ENCODE peak calls at places on chromosomes 2 and 18, in four cellular contexts. N, T, B and Z are unnamed samples.

GRCh38 chr2:182506606-182507005 is 79.8 kb upstream of the PDE1A start:
- DNase-seq in N (no peak), T (no peak), B (no peak), Z (no peak)

GRCh38 chr2:219126555-219126954 is 34.1 kb downstream of the NHEJ1 start:
- DNase-seq in N (no peak), T (no peak), B (no peak), Z (no peak)

GRCh38 chr2:70707706-70708105 is 60.3 kb downstream of the ADD2 start:
- DNase-seq in N (no peak), T (no peak), B (no peak), Z (no peak)

GRCh38 chr2:8306530-8307351 is 375.1 kb upstream of the ID2 start:
- DNase-seq in N (no peak), T (peak; percentile 40), B (no peak), Z (no peak)

GRCh38 chr2:98444436-98445166 is at the start of gene INPP4A:
- DNase-seq in N (peak; percentile 92), T (peak; percentile 94), B (peak; percentile 20), Z (peak; percentile 58)

GRCh38 chr2:72085513-72085912 is 62.1 kb downstream of the CYP26B1 start:
- DNase-seq in N (no peak), T (no peak), B (no peak), Z (no peak)

GRCh38 chr2:28628506-28628905 is 123.1 kb upstream of the PPP1CB start:
- DNase-seq in N (no peak), T (no peak), B (no peak), Z (no peak)

GRCh38 chr2:216389565-216389964 is 17.3 kb upstream of the MARCHF4 start:
- DNase-seq in N (no peak), T (no peak), B (no peak), Z (no peak)

GRCh38 chr18:77254711-77255110 is 5.1 kb downstream of the GALR1 start:
- DNase-seq in N (no peak), T (no peak), B (no peak), Z (no peak)

GRCh38 chr2:165470351-165470750 is 853 bp downstream of the CSRNP3 start:
- DNase-seq in N (no peak), T (no peak), B (no peak), Z (no peak)

GRCh38 chr2:30862054-30862651 is 54.9 kb upstream of the CAPN13 start:
- DNase-seq in N (peak; percentile 57), T (no peak), B (no peak), Z (peak; percentile 87)

GRCh38 chr2:219073413-219074129 is 12.8 kb upstream of the IHH start:
- DNase-seq in N (peak; percentile 70), T (no peak), B (no peak), Z (peak; percentile 66)

GRCh38 chr2:235073938-235074337 is 122.1 kb downstream of the SH3BP4 start:
- DNase-seq in N (no peak), T (no peak), B (no peak), Z (no peak)

GRCh38 chr2:116094196-116094595 is 1651.8 kb downstream of the DPP10 start:
- DNase-seq in N (no peak), T (no peak), B (no peak), Z (no peak)

GRCh38 chr18:79241755-79242154 is 154.0 kb upstream of the NFATC1 start:
- DNase-seq in N (no peak), T (no peak), B (no peak), Z (no peak)

GRCh38 chr2:55618649-55619055 is 1.2 kb upstream of the PPP4R3B start:
- DNase-seq in N (peak; percentile 65), T (peak; percentile 74), B (no peak), Z (peak; percentile 89)